ENCODE peak calls at places on chromosomes 6 and 20, in five cellular contexts. P is mammary epithelial cell, V is PC-9, U is H9, F is fibroblast of lung. D is an unnamed sample. For H3K79me2, the result is how much of the 10 kb centered on the place peaks cover.

GRCh38 chr6:122696079-122696478 is 83.4 kb upstream of the FABP7 start:
- DNase-seq in P (peak), V (peak), U (no peak), F (peak), D (peak)

GRCh38 chr6:6412221-6412620 is 91.8 kb upstream of the F13A1 start:
- DNase-seq in P (peak), V (no peak), U (no peak), F (no peak), D (no peak)

GRCh38 chr6:17015144-17015543 is 86.7 kb upstream of the STMND1 start:
- DNase-seq in P (peak), V (no peak), U (no peak), F (peak), D (no peak)

GRCh38 chr6:23414204-23414501 is 711.9 kb upstream of the NRSN1 start:
- DNase-seq in P (peak), V (no peak), U (no peak), F (peak), D (peak)

GRCh38 chr6:164185342-164185920 is 770.9 kb downstream of the QKI start:
- DNase-seq in P (no peak), V (no peak), U (no peak), F (no peak), D (no peak)

GRCh38 chr20:17556842-17557674 is 12.8 kb upstream of the DSTN start:
- DNase-seq in P (peak), V (peak), U (peak), F (peak), D (no peak)

GRCh38 chr20:24678351-24679106 is 209.1 kb downstream of the SYNDIG1 start:
- DNase-seq in P (no peak), V (no peak), U (no peak), F (no peak), D (peak)

GRCh38 chr6:84027340-84028183 is 6.0 kb upstream of the MRAP2 start:
- DNase-seq in P (peak), V (peak), U (no peak), F (peak), D (no peak)

GRCh38 chr6:34519971-34520644 is 36.0 kb downstream of the SPDEF start:
- DNase-seq in P (no peak), V (no peak), U (no peak), F (no peak), D (no peak)

GRCh38 chr6:116726947-116727346 is 38.6 kb downstream of the FAM162B start:
- DNase-seq in P (no peak), V (no peak), U (no peak), F (no peak), D (no peak)

GRCh38 chr6:116730513-116730912 is 35.0 kb downstream of the FAM162B start:
- DNase-seq in P (no peak), V (no peak), U (no peak), F (no peak), D (no peak)
- H3K79me2 ChIP-seq in P (under half), V (under half), U (under half), F (under half), D (under half)

GRCh38 chr20:47620808-47621805 is 119.4 kb downstream of the NCOA3 start:
- DNase-seq in P (peak), V (peak), U (no peak), F (peak), D (peak)

GRCh38 chr20:47627540-47627939 is 125.9 kb downstream of the NCOA3 start:
- DNase-seq in P (no peak), V (no peak), U (no peak), F (no peak), D (no peak)

GRCh38 chr20:47618479-47618878 is 116.8 kb downstream of the NCOA3 start:
- DNase-seq in P (no peak), V (no peak), U (no peak), F (no peak), D (no peak)

DNA sequence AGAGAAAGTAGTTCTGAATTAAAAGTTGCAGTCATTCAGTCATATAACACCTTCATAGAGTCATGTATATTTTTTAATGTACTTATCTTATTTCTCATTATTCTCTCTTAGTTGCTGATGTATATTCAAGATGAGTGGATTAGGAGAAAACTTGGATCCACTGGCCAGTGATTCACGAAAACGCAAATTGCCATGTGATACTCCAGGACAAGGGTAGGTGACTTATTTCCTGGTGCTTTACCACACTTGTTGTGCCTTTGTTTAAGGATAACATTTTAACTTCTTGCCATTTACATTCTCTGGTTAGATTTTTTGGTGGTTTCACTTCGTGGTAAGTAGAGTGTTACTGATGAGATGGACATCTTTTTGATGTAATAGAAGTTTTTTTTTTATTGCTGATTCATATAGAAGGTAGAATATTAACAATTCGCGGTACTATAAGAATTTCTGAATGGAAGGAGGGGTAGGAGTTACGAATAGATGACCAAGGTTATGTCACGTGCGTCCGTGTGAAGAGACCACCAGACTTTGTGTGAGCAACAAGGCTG is 120.5 kb downstream of the NCOA3 start:
- DNase-seq in P (no peak), V (no peak), U (no peak), F (no peak), D (no peak)
- H3K79me2 ChIP-seq in P (under half), V (half or more), U (under half), F (under half), D (under half)

DNA sequence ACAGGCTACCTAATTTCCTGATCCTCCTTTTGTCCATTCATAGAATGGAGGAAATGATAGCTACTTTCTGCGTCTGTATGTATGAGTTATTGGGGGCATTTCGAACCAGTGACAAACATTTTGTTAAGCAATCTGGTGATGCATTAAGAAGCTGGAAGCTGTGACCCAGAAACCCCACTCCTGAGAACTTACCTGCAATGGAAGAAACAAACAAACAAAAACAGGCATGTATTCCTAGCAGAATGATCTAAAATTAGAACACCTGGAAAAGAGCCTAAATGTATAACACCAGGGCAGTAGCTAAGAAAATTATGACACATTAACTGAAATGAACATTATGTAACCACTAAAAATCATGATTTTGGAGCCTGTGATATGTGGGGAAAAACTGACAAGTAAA is 33.4 kb upstream of the PRND start:
- DNase-seq in P (no peak), V (no peak), U (no peak), F (no peak), D (no peak)
- H3K79me2 ChIP-seq in P (half or more), V (half or more), U (under half), F (under half), D (under half)

GRCh38 chr6:158161566-158162254 is 6.4 kb downstream of the SERAC1 start:
- DNase-seq in P (peak), V (no peak), U (peak), F (no peak), D (peak)

GRCh38 chr6:158170656-158171081 is 2.5 kb downstream of the GTF2H5 start:
- DNase-seq in P (peak), V (peak), U (no peak), F (peak), D (peak)

GRCh38 chr6:158164564-158164963 is 3.5 kb downstream of the SERAC1 start:
- DNase-seq in P (no peak), V (no peak), U (no peak), F (no peak), D (no peak)

GRCh38 chr6:158168054-158168303 is at the start of gene SERAC1:
- DNase-seq in P (no peak), V (no peak), U (no peak), F (no peak), D (no peak)

DNA sequence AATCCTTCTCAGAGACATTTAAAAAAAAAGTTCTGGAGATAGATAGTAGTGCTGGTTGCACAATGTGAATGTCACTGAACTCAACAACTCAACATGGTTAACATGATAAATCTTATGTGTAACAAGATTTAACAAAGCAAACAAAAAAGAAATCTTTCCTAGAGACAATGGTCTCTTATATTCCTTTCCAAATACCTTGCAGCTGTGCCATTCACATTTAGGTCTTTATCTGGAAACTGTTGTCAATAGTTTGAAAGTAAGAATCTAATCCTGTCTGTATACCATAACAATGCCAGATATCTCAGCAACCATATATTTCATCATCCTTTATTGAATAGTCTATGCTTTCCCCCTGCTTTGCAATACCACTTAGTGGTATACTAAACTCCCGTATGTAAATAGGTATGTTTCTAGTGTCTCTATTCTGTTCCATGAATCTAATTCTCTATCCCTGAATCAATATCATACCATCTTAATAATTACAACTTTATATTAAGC is 2.1 kb downstream of the SERAC1 start:
- DNase-seq in P (no peak), V (no peak), U (no peak), F (no peak), D (no peak)
- H3K79me2 ChIP-seq in P (under half), V (under half), U (under half), F (under half), D (under half)

GRCh38 chr6:129657433-129657832 is 52.5 kb downstream of the ARHGAP18 start:
- DNase-seq in P (no peak), V (no peak), U (no peak), F (no peak), D (no peak)

GRCh38 chr6:129661478-129662405 is 48.2 kb downstream of the ARHGAP18 start:
- DNase-seq in P (no peak), V (no peak), U (no peak), F (no peak), D (no peak)

GRCh38 chr6:129659167-129659566 is 50.8 kb downstream of the ARHGAP18 start:
- DNase-seq in P (no peak), V (no peak), U (no peak), F (no peak), D (no peak)

GRCh38 chr6:129660346-129660676 is 49.7 kb downstream of the ARHGAP18 start:
- DNase-seq in P (no peak), V (no peak), U (no peak), F (no peak), D (no peak)

GRCh38 chr6:129659590-129660345 is 50.2 kb downstream of the ARHGAP18 start:
- DNase-seq in P (peak), V (no peak), U (no peak), F (no peak), D (peak)
- H3K79me2 ChIP-seq in P (half or more), V (under half), U (under half), F (half or more), D (under half)

DNA sequence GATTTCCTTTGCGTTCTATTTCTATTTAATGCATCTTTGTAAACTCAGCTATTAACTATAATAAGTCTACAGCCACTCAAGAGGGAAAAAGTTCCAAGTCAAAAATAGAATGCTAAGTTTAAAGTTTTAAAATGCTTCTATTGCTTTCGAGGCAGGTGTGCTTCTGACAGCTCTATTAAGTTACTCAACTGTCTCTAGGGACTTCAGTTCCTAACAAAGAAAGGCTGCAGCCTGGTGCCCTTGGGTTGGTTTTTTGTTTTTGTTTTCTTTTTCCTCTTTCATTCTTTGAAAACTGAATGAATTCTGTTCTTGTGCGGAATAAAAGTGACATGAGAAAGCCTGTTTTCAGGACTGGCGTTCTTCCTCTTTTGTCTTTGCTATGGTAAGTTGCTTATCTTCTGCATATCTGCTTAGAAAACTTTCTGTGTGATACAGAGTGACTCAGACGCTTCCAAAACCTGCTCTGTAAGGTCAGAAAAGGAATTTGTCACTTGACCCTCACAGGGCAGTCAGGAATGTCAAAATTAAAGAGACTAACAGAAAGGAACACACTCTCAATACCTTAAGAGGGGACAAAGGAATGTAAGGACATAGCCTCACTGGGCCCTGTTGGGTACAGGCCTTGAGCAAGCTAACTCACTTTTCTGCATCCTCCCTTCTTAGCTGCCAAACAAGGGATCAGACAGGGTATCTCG is 56.1 kb upstream of the NHSL1 start:
- DNase-seq in P (peak), V (peak), U (no peak), F (peak), D (peak)
- H3K79me2 ChIP-seq in P (half or more), V (half or more), U (under half), F (under half), D (under half)

DNA sequence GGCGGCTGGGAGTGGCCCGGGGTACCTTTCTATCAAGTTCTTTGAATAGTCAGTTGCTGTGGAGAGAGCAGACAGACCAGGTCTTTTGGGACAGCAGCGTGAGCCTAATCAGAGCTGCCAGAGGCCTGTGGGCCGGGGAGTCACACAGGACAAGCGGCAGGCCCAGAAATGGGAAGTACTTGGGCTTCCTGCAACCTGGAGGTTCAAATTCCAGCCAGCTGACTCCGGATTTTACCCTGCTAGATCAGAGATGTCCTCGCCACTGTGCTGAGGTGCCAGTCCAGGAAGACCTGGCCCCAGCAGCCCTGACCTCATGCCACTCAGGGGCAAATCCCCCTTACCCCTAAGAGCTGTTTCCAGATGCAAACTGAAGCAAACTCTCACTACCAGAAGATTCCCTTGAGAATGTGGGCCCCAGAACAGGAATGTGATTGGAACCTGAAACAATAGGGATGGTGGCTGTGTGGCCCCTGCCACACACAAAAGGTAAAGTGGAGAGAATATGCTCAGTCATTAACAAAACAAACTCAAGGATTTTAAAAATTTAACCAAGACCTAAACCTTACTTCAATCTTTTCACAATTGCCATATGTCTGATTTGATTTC is 9.7 kb downstream of the BEND3 start:
- DNase-seq in P (no peak), V (no peak), U (no peak), F (no peak), D (no peak)
- H3K79me2 ChIP-seq in P (under half), V (under half), U (under half), F (under half), D (under half)

GRCh38 chr6:157982297-157982579 is 575 bp downstream of the SYNJ2 start:
- DNase-seq in P (peak), V (no peak), U (peak), F (peak), D (peak)
- H3K79me2 ChIP-seq in P (half or more), V (under half), U (under half), F (half or more), D (under half)

DNA sequence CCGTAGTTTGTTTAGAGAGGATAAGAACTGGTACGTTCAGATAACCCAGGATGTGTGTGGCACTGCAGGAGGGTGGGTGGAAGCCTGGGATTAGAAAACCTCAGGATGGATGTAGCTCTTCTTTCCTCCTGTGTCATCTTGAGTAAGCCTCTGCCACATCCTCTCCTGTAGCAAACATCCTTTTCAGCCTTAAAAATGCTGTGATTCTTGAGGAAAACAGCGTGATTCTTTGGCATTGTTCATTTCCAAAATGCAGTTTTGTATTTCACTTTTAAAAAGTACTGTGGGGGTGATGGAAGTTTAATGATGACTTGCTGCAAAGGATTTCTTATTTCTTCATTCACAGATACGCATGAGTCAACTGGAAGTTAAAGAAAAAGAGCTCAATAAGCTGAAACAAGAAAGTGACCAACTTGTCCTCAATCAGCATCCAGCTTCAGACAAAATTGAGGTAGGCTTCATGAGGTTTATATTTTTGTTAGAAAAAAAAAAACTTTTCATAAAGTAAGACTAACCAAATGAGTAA is 23.9 kb upstream of the SNRNP48 start:
- DNase-seq in P (no peak), V (no peak), U (no peak), F (no peak), D (no peak)
- H3K79me2 ChIP-seq in P (half or more), V (under half), U (under half), F (under half), D (under half)

DNA sequence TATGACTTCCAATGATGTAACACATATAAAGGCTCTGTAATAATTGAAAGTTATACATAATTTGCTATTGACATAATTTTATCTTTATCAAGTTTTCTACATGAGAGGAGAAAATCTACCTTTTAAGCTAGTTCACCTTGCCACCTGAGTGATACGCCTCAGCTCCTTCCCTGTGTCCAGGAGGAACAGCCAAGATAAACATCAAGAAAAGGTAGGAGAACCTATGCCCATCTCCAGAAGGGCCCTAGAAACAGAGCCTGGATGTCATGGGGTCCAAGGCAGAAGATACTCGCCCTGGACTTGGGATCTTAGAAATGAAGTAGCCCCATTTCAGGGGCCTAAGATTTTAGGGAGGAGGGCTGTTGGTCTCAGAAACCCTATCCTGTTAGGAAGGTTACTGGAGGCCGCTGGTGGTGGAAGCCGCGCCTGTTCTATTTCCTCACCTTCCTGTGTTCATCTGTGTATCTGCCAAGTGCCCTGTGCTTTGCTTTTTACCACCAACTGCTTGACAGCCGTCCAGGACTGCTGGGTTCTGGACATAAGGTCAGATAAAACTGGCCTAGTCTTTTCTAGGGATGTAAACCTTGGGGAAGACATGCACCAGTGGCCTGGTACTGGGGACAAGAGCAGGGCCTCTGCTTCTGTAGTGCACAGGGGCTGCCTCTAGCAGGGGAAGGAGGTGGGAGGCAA is 178.5 kb downstream of the ARID1B start:
- DNase-seq in P (peak), V (no peak), U (no peak), F (no peak), D (no peak)
- H3K79me2 ChIP-seq in P (half or more), V (half or more), U (under half), F (under half), D (under half)

D was measured in mesendoderm.